ENCODE peak calls at places on chromosomes 12 and 14, in six cellular contexts. A is SK-N-SH, M is sigmoid colon, C is cardiac muscle cell, V is GM06990, T is aorta. X is an unnamed sample. For H3K27me3, the result is how much of the 10 kb centered on the place peaks cover.

GRCh38 chr12:124565071-124565491 is 2.3 kb downstream of the NCOR2 start:
- DNase-seq in C (no peak), M (no peak), A (peak), T (peak), V (no peak), X (peak)

GRCh38 chr12:110317921-110318320 is 36.9 kb downstream of the ATP2A2 start:
- DNase-seq in V (no peak), M (no peak), C (peak), T (no peak), A (no peak), X (no peak)

GRCh38 chr12:38508246-38508645 is 191.7 kb downstream of the ALG10B start:
- DNase-seq in V (no peak), C (no peak), M (no peak), T (no peak), A (no peak), X (no peak)

GRCh38 chr14:51653096-51653814 is 1.5 kb downstream of the FRMD6 start:
- DNase-seq in T (no peak), V (no peak), M (no peak), A (no peak), C (peak), X (peak)

GRCh38 chr14:103518416-103519042 is 4.1 kb downstream of the CKB start:
- DNase-seq in C (peak), A (peak), M (peak), V (no peak), T (peak), X (peak)

GRCh38 chr14:63398952-63399351 is 80.2 kb upstream of the GPHB5 start:
- DNase-seq in T (no peak), M (no peak), V (no peak), A (no peak), C (no peak), X (no peak)

GRCh38 chr12:62934799-62935674 is at the start of gene PPM1H:
- DNase-seq in A (peak), V (peak), M (peak), C (peak), T (peak), X (peak)

GRCh38 chr12:103962493-103962892 is 3.2 kb upstream of the TDG start:
- DNase-seq in V (no peak), C (no peak), T (no peak), A (no peak), M (no peak), X (no peak)

GRCh38 chr14:42806909-42807315 is 1200.2 kb downstream of the LRFN5 start:
- DNase-seq in A (no peak), V (no peak), M (no peak), C (peak), T (no peak), X (no peak)

GRCh38 chr12:966715-967114 is 17.2 kb upstream of the RAD52 start:
- DNase-seq in A (no peak), T (no peak), M (no peak), C (no peak), V (no peak), X (no peak)

GRCh38 chr14:87175175-87175574 is 817.8 kb downstream of the GALC start:
- DNase-seq in M (no peak), C (no peak), V (no peak), A (no peak), T (no peak), X (no peak)

GRCh38 chr12:91687052-91688017 is 458.3 kb downstream of the BTG1 start:
- DNase-seq in T (no peak), C (no peak), V (no peak), A (no peak), M (no peak), X (no peak)

GRCh38 chr12:93580682-93581081 is 8.2 kb downstream of the SOCS2 start:
- DNase-seq in M (no peak), T (no peak), C (no peak), A (no peak), V (no peak), X (no peak)

GRCh38 chr14:57714487-57714899 is 151.4 kb downstream of the SLC35F4 start:
- DNase-seq in V (no peak), C (no peak), A (no peak), T (no peak), M (no peak), X (peak)

GRCh38 chr12:108689314-108690190 is 41.8 kb downstream of the CORO1C start:
- DNase-seq in C (peak), T (peak), M (peak), V (peak), A (no peak), X (no peak)

GRCh38 chr14:74863274-74863673 is 12.7 kb downstream of the PROX2 start:
- DNase-seq in V (no peak), C (no peak), M (no peak), T (peak), A (no peak), X (no peak)

DNA sequence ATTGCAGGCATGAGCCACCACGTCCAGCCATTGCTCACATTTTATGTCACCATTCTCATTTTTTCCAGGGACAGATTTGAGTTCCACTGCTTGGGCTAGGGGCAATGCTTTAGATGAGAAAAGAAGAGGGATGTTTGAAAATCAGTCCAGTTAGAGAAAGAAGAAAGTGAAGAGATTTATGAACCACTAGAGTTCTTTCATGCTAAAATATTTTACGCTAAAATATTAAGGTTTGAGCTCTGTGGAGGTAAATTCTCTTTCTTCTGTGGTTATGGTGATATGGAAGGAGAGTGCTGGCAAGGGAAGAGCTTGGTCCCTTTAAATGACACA is 21.5 kb downstream of the CFL2 start:
- DNase-seq in V (no peak), T (no peak), A (no peak), C (no peak), M (no peak), X (no peak)
- H3K4me3 ChIP-seq in V (no peak), T (no peak), A (no peak), C (no peak), M (peak), X (no peak)

DNA sequence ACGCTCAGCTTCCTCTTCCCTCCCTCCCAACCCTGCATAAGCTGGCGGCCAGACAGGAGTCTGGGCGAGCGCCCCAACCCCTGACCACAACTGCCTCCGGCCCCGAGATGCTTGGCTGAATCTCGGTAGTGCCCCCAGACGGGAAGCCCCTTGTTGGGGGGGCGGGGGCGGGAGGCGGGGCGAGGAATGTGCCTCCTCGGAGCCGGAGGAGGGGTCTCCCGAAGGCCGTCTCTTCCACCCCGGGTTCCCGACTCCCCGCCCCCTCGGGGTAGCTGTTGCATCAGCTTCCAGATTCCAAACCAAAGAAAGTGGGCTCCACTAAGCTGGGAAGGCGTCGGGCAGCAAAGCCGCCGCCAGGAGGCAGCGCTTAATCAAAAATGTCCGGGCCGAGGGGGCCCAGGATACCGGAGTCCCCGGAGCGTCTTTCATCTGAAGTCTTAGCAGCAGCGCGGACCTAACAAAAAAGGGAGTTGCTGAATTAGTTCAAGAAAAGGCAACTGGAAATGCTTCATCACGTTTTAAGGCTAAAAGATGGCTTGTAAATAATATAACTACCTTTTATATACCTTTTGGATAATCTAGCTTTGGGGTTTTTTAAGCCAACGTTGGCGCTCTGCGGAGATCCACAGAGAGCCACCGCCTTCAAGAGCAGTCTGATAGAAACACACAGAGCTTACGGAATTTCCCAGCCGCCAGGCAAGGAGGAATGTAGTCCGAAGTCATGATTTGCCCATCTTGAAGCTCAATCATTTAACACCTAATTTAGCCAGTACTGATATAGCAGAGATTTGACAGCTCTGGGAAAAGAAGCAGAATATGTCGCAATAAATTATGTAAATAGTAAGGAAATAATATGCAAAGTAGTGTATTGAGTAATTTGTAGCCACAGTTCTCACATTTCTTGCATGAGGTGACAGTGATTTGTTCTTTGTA is 6.8 kb upstream of the MRPL52 start:
- DNase-seq in T (peak), A (peak), M (peak), V (peak), C (peak), X (peak)
- H3K27me3 ChIP-seq in T (under half), A (under half), M (under half), V (under half), C (under half), X (under half)

GRCh38 chr12:121095544-121096198 is 37.0 kb upstream of the P2RX7 start:
- DNase-seq in M (peak), T (peak), V (peak), A (peak), C (peak), X (peak)
- H3K4me3 ChIP-seq in M (peak), T (no peak), V (peak), A (peak), C (no peak), X (peak)

GRCh38 chr14:96287856-96288255 is 31.8 kb downstream of the BDKRB1 start:
- DNase-seq in M (no peak), C (no peak), V (no peak), T (no peak), A (no peak), X (no peak)
- H3K27me3 ChIP-seq in M (under half), C (under half), V (under half), T (under half), A (under half), X (under half)

GRCh38 chr12:84694111-84694510 is 218.5 kb downstream of the SLC6A15 start:
- DNase-seq in V (no peak), C (no peak), M (no peak), T (no peak), A (no peak), X (no peak)

DNA sequence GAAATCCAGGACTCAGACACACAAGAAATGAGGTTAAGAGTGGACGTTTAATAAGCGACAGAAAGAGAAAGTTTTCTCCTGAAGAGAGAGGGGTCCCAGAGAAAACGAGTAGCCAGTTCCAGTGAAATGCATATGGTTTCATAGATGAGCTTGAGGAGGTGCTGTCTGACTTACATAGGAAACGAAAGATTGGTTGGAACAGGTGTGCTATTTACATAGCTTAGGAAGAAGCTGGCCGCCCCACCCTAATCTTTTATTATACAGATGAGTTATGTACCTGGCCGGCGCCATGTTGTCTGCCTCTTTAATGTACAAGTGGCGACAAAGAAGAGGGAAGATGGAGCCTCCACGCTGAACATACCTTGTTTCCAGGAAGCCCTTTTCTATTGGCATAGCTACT is 223.0 kb downstream of the SLC6A15 start:
- DNase-seq in M (no peak), C (no peak), T (no peak), V (no peak), A (no peak), X (no peak)
- H3K4me3 ChIP-seq in M (no peak), C (no peak), T (no peak), V (no peak), A (no peak), X (peak)

GRCh38 chr12:49953961-49954835 is 3.7 kb downstream of the AQP2 start:
- DNase-seq in M (no peak), T (peak), V (no peak), A (peak), C (no peak), X (no peak)

GRCh38 chr12:49956663-49957569 is 4.8 kb upstream of the AQP5 start:
- DNase-seq in V (no peak), A (no peak), T (peak), C (no peak), M (no peak), X (no peak)

GRCh38 chr12:49954863-49955830 is 4.6 kb downstream of the AQP2 start:
- DNase-seq in C (no peak), V (no peak), T (no peak), M (no peak), A (peak), X (peak)

GRCh38 chr12:49957570-49957967 is 4.1 kb upstream of the AQP5 start:
- DNase-seq in C (no peak), T (no peak), M (no peak), A (no peak), V (no peak), X (no peak)

DNA sequence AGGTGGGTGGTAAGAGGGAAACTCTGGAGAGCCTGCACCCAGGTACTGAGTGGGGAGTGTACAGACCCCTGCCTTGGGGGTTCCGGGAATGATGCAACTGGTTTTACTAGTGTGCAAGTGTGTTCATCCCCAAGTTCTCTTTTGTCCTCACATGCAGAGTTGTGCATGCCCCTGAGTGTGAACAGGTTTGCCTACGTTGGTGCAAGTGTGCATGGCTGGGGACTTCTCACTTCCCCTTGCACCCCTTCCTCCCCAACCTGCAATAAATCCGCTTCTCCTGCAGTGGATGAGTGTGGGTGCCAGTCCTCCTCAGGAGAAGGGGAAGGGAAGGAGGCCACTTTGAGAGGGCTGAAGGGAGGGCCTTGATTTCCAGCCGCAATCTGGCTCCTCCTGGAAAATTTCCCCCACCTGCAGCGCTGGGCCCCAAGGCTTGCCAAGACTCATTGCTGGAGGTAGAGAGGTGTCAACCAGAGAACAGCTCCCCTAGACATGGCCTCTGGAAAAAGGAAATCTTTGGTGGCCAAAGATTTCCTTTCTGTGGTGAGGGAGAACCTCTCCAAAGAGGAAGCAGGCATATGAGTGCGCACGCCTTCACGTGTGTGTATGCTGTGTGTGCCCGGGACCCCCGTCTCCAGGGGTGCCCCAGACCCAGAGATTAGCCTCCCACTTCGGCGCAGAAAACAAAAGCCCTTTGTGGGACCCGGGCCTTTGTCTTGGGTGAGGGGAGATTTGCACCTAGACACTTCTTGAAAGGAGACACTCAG is 5.5 kb downstream of the AQP2 start:
- DNase-seq in V (no peak), M (no peak), T (no peak), C (no peak), A (no peak), X (no peak)
- H3K27me3 ChIP-seq in V (under half), M (half or more), T (under half), C (half or more), A (under half), X (under half)

DNA sequence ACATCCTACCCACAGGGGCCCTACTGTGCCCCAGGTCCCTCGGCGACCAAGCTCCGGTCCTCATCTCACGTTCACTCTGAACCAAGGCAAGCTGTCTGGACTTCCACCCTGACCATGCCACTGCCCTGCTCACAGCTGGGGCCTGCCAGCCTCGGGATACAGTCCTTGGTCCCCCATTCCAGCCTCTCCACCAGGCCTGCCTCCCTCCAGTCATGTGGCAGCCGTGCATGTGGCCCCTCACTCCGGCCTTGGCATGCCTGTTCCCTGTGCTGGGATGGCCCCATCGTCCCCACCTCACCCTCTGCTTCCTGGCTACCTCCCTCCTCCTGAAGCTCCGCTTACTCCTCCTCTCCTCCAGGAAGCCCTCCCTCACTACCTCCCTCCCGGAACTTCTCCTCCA is 38.6 kb upstream of the DLK1 start:
- DNase-seq in M (no peak), T (no peak), C (no peak), A (no peak), V (no peak), X (no peak)
- H3K4me3 ChIP-seq in M (no peak), T (no peak), C (no peak), A (no peak), V (no peak), X (no peak)

DNA sequence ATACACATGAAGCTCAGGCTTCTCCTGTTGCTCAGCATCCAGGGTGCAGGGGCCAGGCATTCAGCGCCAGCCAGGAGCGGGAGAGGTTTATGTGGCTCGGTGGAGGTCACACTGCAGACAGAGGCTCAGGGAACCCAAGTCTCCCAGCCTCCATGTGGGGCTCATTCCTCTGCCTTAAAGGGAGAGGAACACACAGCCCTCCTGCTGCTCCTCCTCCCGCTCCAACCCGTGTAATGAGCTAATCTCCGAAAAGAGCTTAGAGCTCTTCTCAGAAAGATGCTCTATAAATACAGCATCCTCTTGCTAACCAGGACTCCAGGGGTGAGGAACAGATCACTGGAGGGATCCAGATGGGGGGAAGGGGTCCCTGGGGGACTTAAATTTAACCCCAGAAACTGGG is 28.1 kb downstream of the FGF6 start:
- DNase-seq in M (no peak), T (no peak), C (no peak), A (peak), V (no peak), X (no peak)
- H3K27me3 ChIP-seq in M (under half), T (under half), C (under half), A (under half), V (under half), X (under half)

GRCh38 chr14:22884721-22885523 is 1.9 kb downstream of the REM2 start:
- DNase-seq in V (no peak), C (no peak), T (no peak), A (no peak), M (no peak), X (no peak)

GRCh38 chr14:22885975-22886374 is 3.0 kb downstream of the REM2 start:
- DNase-seq in T (no peak), A (no peak), M (no peak), C (no peak), V (no peak), X (peak)

GRCh38 chr14:22882529-22883190 is 362 bp upstream of the REM2 start:
- DNase-seq in A (peak), C (peak), V (no peak), T (no peak), M (peak), X (peak)

GRCh38 chr14:22882064-22882463 is 958 bp upstream of the REM2 start:
- DNase-seq in T (no peak), C (no peak), V (no peak), A (no peak), M (no peak), X (no peak)

GRCh38 chr14:22883191-22883976 is at the start of gene REM2:
- DNase-seq in T (no peak), M (no peak), V (no peak), A (peak), C (no peak), X (peak)
- H3K4me3 ChIP-seq in T (no peak), M (no peak), V (no peak), A (no peak), C (peak), X (peak)

GRCh38 chr12:34108405-34108803 is 86.1 kb downstream of the ALG10 start:
- DNase-seq in A (no peak), C (no peak), T (no peak), M (no peak), V (no peak), X (no peak)

GRCh38 chr12:34106172-34106571 is 83.9 kb downstream of the ALG10 start:
- DNase-seq in T (no peak), M (no peak), C (no peak), A (no peak), V (no peak), X (no peak)

GRCh38 chr12:34107016-34107415 is 84.7 kb downstream of the ALG10 start:
- DNase-seq in V (no peak), M (no peak), A (no peak), T (no peak), C (no peak), X (no peak)

GRCh38 chr12:34107781-34108404 is 85.6 kb downstream of the ALG10 start:
- DNase-seq in V (no peak), T (no peak), A (no peak), C (no peak), M (no peak), X (no peak)

GRCh38 chr12:34105392-34105933 is 83.2 kb downstream of the ALG10 start:
- DNase-seq in T (no peak), M (no peak), V (no peak), A (no peak), C (no peak), X (no peak)
- H3K27me3 ChIP-seq in T (under half), M (under half), V (under half), A (under half), C (under half), X (under half)

X was measured in H7.